ENCODE peak calls at places on chromosomes 7 and 10, in four cellular contexts. T is body of pancreas, L is breast epithelium, O is IMR-90. W is an unnamed sample.
A peak's percentile ranks its signal among the peaks of the same experiment; 100 is the strongest.

GRCh38 chr7:112940314-112940732 is 146.3 kb downstream of the GPR85 start:
- DNase-seq in O (no peak), T (no peak), L (no peak), W (no peak)

GRCh38 chr7:141752634-141753033 is 11.3 kb upstream of the TAS2R3 start:
- DNase-seq in T (no peak), O (no peak), L (no peak), W (no peak)

GRCh38 chr10:44334621-44335184 is 50.2 kb downstream of the CXCL12 start:
- DNase-seq in T (peak; percentile 29), L (no peak), O (peak; percentile 89), W (no peak)

GRCh38 chr7:154684651-154685563 is 318.0 kb downstream of the PAXIP1 start:
- DNase-seq in L (no peak), O (no peak), T (no peak), W (no peak)

GRCh38 chr7:142881586-142882337 is 3.8 kb downstream of the TRPV6 start:
- DNase-seq in L (no peak), T (no peak), O (no peak), W (peak; percentile 11)

GRCh38 chr7:95915731-95916130 is 143.4 kb downstream of the DYNC1I1 start:
- DNase-seq in L (no peak), O (no peak), T (no peak), W (no peak)

GRCh38 chr7:19964198-19964597 is 190.8 kb upstream of the TMEM196 start:
- DNase-seq in L (no peak), T (no peak), O (no peak), W (no peak)

GRCh38 chr10:5666324-5667220 is at the start of gene ASB13:
- DNase-seq in O (peak; percentile 20), L (no peak), T (peak; percentile 73), W (peak; percentile 84)

GRCh38 chr7:55526770-55527169 is 45.5 kb downstream of the VOPP1 start:
- DNase-seq in L (no peak), O (no peak), T (no peak), W (no peak)

GRCh38 chr7:916291-916941 is 38.1 kb downstream of the ADAP1 start:
- DNase-seq in L (no peak), T (no peak), O (no peak), W (no peak)

GRCh38 chr7:121397832-121398231 is 1.7 kb upstream of the FAM3C start:
- DNase-seq in T (peak; percentile 16), L (no peak), O (no peak), W (no peak)

GRCh38 chr7:39609462-39610149 is 13.8 kb upstream of the RALA start:
- DNase-seq in T (no peak), L (no peak), O (no peak), W (peak; percentile 7)

GRCh38 chr10:58653139-58653538 is 140.5 kb downstream of the BICC1 start:
- DNase-seq in L (no peak), T (no peak), O (peak; percentile 48), W (no peak)

GRCh38 chr10:97549587-97550322 is 22.8 kb upstream of the ANKRD2 start:
- DNase-seq in T (no peak), O (no peak), L (no peak), W (no peak)

GRCh38 chr10:97468162-97468561 is 22.2 kb downstream of the ZDHHC16 start:
- DNase-seq in T (no peak), O (no peak), L (no peak), W (peak; percentile 48)

GRCh38 chr10:97100657-97101056 is 85.1 kb downstream of the SLIT1 start:
- DNase-seq in L (no peak), T (no peak), O (no peak), W (no peak)

GRCh38 chr10:131694963-131695813 is 205.6 kb upstream of the PPP2R2D start:
- DNase-seq in O (no peak), L (no peak), T (no peak), W (peak; percentile 1)

GRCh38 chr10:129514568-129515451 is 47.8 kb downstream of the MGMT start:
- DNase-seq in T (no peak), O (no peak), L (no peak), W (no peak)

GRCh38 chr10:94397549-94398370 is 4.6 kb upstream of the TBC1D12 start:
- DNase-seq in T (no peak), L (no peak), O (peak; percentile 35), W (no peak)

GRCh38 chr10:16779375-16779774 is 37.8 kb downstream of the RSU1 start:
- DNase-seq in L (no peak), O (no peak), T (peak; percentile 49), W (no peak)

GRCh38 chr10:102935939-102936605 is 18.0 kb downstream of the CNNM2 start:
- DNase-seq in O (no peak), L (no peak), T (no peak), W (no peak)

GRCh38 chr10:52308251-52309031 is 5.6 kb upstream of the DKK1 start:
- DNase-seq in O (peak; percentile 78), L (no peak), T (peak; percentile 62), W (peak; percentile 65)

GRCh38 chr7:55572378-55573233 is at the start of gene VOPP1:
- DNase-seq in T (peak; percentile 56), L (no peak), O (peak; percentile 63), W (peak; percentile 37)

GRCh38 chr10:59027975-59028640 is 148.3 kb upstream of the PHYHIPL start:
- DNase-seq in T (no peak), L (no peak), O (no peak), W (no peak)

GRCh38 chr10:104274762-104275721 is 6.1 kb downstream of the GSTO2 start:
- DNase-seq in L (no peak), T (peak; percentile 59), O (no peak), W (no peak)

GRCh38 chr7:26376208-26376917 is 84.7 kb downstream of the SNX10 start:
- DNase-seq in O (no peak), L (peak; percentile 60), T (peak; percentile 75), W (peak; percentile 74)

GRCh38 chr10:79404231-79404609 is 41.2 kb downstream of the ZCCHC24 start:
- DNase-seq in T (peak; percentile 54), O (peak; percentile 76), L (peak; percentile 52), W (peak; percentile 72)

GRCh38 chr7:23294549-23295400 is 4.4 kb upstream of the MALSU1 start:
- DNase-seq in O (no peak), L (no peak), T (no peak), W (no peak)

DNA sequence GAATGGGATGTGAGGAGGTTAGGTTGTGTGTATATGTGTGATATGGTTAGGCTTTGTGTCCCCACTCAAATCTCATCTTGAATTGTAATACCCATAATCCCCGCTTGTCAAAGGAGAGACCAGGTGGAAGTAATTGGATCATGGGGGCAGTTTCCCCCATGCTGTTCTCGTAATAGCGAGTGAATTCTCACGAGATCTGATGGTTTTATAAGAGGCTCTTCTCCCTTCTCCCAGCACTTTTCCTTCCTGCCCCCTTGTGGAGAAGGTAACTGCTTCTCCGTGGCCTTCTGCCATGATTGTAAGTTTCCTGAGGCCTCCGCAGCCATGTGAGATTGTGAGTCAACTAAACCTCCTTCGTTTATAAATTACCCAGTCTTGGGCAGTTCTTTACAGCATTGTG is 47.3 kb downstream of the NPVF start:
- DNase-seq in O (no peak), L (no peak), T (no peak), W (no peak)
- TF ChIP-seq CTCF in O (no peak), L (no peak), T (no peak), W (no peak)

GRCh38 chr10:99656199-99657064 is 2.9 kb upstream of the ENTPD7 start:
- DNase-seq in T (no peak), O (no peak), L (no peak), W (no peak)

GRCh38 chr10:99660662-99661369 is 1.5 kb downstream of the ENTPD7 start:
- DNase-seq in T (no peak), L (no peak), O (peak; percentile 14), W (no peak)

GRCh38 chr10:99659031-99659867 is at the start of gene ENTPD7:
- DNase-seq in O (peak; percentile 95), T (peak; percentile 97), L (peak; percentile 94), W (peak; percentile 97)

GRCh38 chr10:99659868-99660366 is 608 bp downstream of the ENTPD7 start:
- DNase-seq in O (no peak), T (no peak), L (no peak), W (no peak)

DNA sequence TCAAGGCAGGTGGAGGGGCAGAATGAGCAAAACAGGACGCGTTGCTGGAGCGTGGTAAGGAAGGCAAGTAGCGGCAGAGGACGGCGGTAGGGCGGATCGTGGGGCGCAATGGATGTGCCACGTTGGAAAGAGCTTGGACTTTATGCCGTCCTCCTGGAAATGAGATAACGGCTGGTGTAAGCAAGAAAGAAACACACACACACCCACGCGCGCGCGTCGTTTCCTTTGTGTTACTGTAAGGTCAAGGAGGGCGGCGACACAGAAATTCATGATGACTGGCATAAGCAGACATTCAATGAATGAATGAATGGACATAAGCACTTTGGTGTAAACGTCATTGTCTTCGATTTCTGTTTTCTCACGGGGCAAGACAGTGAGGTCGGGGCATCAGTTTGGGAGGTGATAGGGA is 683 bp upstream of the ENTPD7 start:
- DNase-seq in L (no peak), T (peak; percentile 59), O (peak; percentile 55), W (peak; percentile 35)
- H3K27ac ChIP-seq in L (peak overlapping the region; percentile 52), T (peak overlapping the region; percentile 74), O (peak overlapping the region; percentile 10), W (no peak overlapping the region)

DNA sequence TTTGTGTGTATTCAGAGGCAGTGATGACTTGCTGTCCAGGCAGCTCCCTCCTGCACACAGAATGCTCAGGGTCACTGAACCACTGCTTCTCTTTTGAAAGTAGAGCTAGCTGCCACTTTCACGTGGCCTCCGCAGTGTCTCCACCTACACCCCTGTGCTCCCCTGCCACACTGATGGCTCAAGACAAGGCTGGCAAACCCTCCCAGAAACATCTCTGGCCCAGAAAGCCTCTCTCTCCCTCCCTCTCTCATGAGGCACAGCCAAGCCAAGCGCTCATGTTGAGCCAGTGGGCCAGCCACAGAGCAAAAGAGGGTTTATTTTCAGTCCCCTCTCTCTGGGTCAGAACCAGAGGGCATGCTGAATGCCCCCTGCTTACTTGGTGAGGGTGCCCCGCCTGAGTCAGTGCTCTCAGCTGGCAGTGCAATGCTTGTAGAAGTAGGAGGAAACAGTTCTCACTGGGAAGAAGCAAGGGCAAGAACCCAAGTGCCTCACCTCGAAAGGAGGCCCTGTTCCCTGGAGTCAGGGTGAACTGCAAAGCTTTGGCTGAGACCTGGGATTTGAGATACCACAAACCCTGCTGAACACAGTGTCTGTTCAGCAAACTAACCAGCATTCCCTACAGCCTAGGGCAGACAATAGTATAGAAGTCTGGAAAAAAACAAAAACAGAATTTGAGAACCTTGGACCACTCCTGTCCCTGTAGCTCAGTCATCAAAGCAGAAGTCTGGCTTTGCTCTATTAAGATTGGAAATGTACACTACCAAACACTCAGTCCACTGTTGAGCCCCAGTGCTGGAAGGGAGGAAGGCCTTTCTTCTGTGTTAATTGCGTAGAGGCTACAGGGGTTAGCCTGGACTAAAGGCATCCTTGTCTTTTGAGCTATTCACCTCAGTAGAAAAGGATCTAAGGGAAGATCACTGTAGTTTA is 15.8 kb downstream of the SCD start:
- DNase-seq in O (no peak), L (no peak), T (no peak), W (peak; percentile 65)
- H3K36me3 ChIP-seq in O (peaks cover 27% of the 10 kb centered on the region), L (no peaks in the 10 kb centered on the region), T (no peaks in the 10 kb centered on the region), W (peaks cover 14% of the 10 kb centered on the region)

DNA sequence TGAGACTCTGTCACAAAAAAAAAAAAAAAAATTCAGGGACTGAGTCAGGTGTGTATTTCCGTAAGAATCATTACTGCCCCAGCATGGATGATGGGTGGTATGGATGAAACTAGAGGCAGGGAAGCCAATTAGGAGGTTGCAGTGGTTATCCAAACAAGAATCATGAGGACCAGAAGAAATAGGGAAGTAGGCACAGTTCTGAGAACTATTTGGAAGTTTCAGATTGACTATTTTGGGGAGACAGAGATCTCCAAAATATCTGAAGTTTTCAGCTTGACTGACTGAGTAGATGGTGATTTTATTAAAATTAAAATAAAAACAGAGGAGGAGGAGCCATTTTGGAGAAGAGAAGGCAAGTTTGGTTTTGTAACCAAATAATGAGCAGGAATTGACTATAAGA is 119.4 kb upstream of the NRBF2 start:
- DNase-seq in T (no peak), L (no peak), O (no peak), W (no peak)
- TF ChIP-seq CTCF in T (no peak), L (no peak), O (no peak), W (no peak)

GRCh38 chr7:33981686-33982424 is 76.5 kb downstream of the BMPER start:
- DNase-seq in T (no peak), L (no peak), O (peak; percentile 57), W (no peak)
- H3K27ac ChIP-seq in T (no peak overlapping the region), L (no peak overlapping the region), O (peak overlapping the region; percentile 58), W (no peak overlapping the region)

GRCh38 chr10:26727005-26727404 is 29.5 kb downstream of the PDSS1 start:
- DNase-seq in L (no peak), O (no peak), T (no peak), W (no peak)
- H3K36me3 ChIP-seq in L (no peaks in the 10 kb centered on the region), O (peaks cover 11% of the 10 kb centered on the region), T (no peaks in the 10 kb centered on the region), W (peaks cover 7% of the 10 kb centered on the region)

W was measured in adrenal gland.